ENCODE peak calls at places on chromosomes 7 and 10, in eight cellular contexts. Y is astrocyte; J is activated CD4-positive, alpha-beta T cell treated with anti-CD3 and anti-CD28 coated beads for 48 hours; W is GM23338; C is T-helper 1 cell; K is anterior cingulate cortex; M is activated T-helper 1 cell treated with anti-CD3 and anti-CD28 coated beads, Interleukin-2, amount 50 U/mL, for 16 hours; N is H7. B is an unnamed sample.
A peak's percentile ranks its signal among the peaks of the same experiment; 100 is the strongest.

GRCh38 chr7:112411186-112411795 is 39.0 kb upstream of the IFRD1 start:
- DNase-seq in W (no peak), Y (peak; percentile 31), M (no peak), K (no peak), N (no peak), C (no peak), J (no peak), B (peak; percentile 42)

GRCh38 chr10:5551531-5552375 is 27.0 kb downstream of the CALML3 start:
- DNase-seq in C (no peak), M (no peak), K (no peak), W (no peak), N (no peak), Y (peak; percentile 72), J (peak; percentile 87), B (no peak)

GRCh38 chr7:106367018-106367420 is 82.2 kb upstream of the NAMPT start:
- DNase-seq in K (no peak), C (no peak), Y (no peak), M (no peak), W (peak; percentile 59), N (peak; percentile 41), J (no peak), B (peak; percentile 73)

GRCh38 chr10:85864866-85865526 is 501.6 kb downstream of the GRID1 start:
- DNase-seq in K (no peak), J (no peak), W (no peak), C (no peak), Y (no peak), N (no peak), M (no peak), B (no peak)

GRCh38 chr10:94439275-94439861 is 37.0 kb downstream of the TBC1D12 start:
- DNase-seq in M (no peak), J (no peak), C (no peak), K (no peak), W (peak; percentile 30), Y (peak; percentile 10), N (peak; percentile 14), B (peak; percentile 40)

GRCh38 chr7:50466815-50467569 is 16.8 kb upstream of the FIGNL1 start:
- DNase-seq in W (no peak), K (no peak), M (no peak), J (no peak), C (no peak), Y (no peak), N (no peak), B (no peak)

GRCh38 chr7:123054357-123055133 is 59.0 kb upstream of the TAS2R16 start:
- DNase-seq in C (no peak), W (peak; percentile 69), J (no peak), Y (no peak), K (no peak), N (no peak), M (no peak), B (peak; percentile 77)

GRCh38 chr7:146126767-146127509 is 10.3 kb downstream of the CNTNAP2 start:
- DNase-seq in W (peak; percentile 11), C (no peak), K (no peak), Y (no peak), N (no peak), M (no peak), J (no peak), B (peak; percentile 33)

GRCh38 chr10:102195301-102195870 is 30.7 kb upstream of the ELOVL3 start:
- DNase-seq in Y (no peak), M (no peak), C (no peak), N (no peak), W (no peak), J (no peak), K (no peak), B (no peak)

GRCh38 chr10:48390933-48391845 is 84.7 kb downstream of the MAPK8 start:
- DNase-seq in C (no peak), Y (peak; percentile 79), N (no peak), M (no peak), W (no peak), K (no peak), J (peak; percentile 25), B (no peak)

GRCh38 chr10:24991298-24991697 is 24.7 kb downstream of the ENKUR start:
- DNase-seq in W (no peak), M (no peak), K (no peak), Y (no peak), J (no peak), C (no peak), N (no peak), B (no peak)

GRCh38 chr7:107948645-107949442 is 54.1 kb downstream of the LAMB1 start:
- DNase-seq in J (no peak), C (no peak), K (no peak), Y (peak; percentile 89), M (no peak), W (no peak), N (no peak), B (no peak)

GRCh38 chr7:85001493-85002345 is 185.1 kb downstream of the SEMA3D start:
- DNase-seq in Y (no peak), M (no peak), J (no peak), C (no peak), W (no peak), N (no peak), K (no peak), B (no peak)

GRCh38 chr10:44967596-44967995 is 8.0 kb downstream of the RASSF4 start:
- DNase-seq in M (no peak), K (no peak), Y (no peak), W (no peak), J (no peak), N (no peak), C (no peak), B (no peak)

GRCh38 chr10:70458329-70459060 is 17.0 kb upstream of the NODAL start:
- DNase-seq in K (peak; percentile 22), C (no peak), N (peak; percentile 85), M (no peak), J (peak; percentile 73), W (peak; percentile 63), Y (peak; percentile 68), B (peak; percentile 83)

GRCh38 chr10:64288404-64288803 is 767.2 kb downstream of the REEP3 start:
- DNase-seq in M (no peak), Y (no peak), K (peak; percentile 13), C (no peak), N (no peak), W (no peak), J (no peak), B (no peak)

GRCh38 chr7:157139142-157140117 is 704 bp downstream of the UBE3C start:
- DNase-seq in K (no peak), N (no peak), J (peak; percentile 63), M (peak; percentile 20), Y (peak; percentile 18), C (peak; percentile 56), W (peak; percentile 64), B (peak; percentile 69)

GRCh38 chr10:132972149-132972985 is 30.0 kb upstream of the CFAP46 start:
- DNase-seq in K (no peak), W (no peak), M (no peak), C (no peak), J (no peak), Y (no peak), N (peak; percentile 80), B (no peak)

B was measured in mesendoderm.